ENCODE peak calls at places on chromosomes 2 and 18, in seven cellular contexts. R is RWPE1, L is astrocyte, I is breast epithelium, J is endothelial cell of umbilical vein, Q is IMR-90, K is fibroblast of mammary gland. B is an unnamed sample.

GRCh38 chr18:61892683-61893303 is at the start of gene RNF152:
- DNase-seq in R (peak), L (no peak), I (no peak), J (peak), Q (peak), K (no peak), B (peak)

GRCh38 chr2:6069354-6069753 is 377.2 kb downstream of the SOX11 start:
- DNase-seq in R (no peak), L (peak), I (no peak), J (no peak), Q (peak), K (no peak), B (no peak)

GRCh38 chr18:3792711-3793110 is 342.7 kb downstream of the TGIF1 start:
- DNase-seq in R (no peak), L (no peak), I (no peak), J (no peak), Q (no peak), K (no peak), B (no peak)

GRCh38 chr2:88707003-88707402 is 15.5 kb downstream of the RPIA start:
- DNase-seq in R (no peak), L (no peak), I (no peak), J (no peak), Q (no peak), K (no peak), B (no peak)

GRCh38 chr2:206983156-206983875 is 44.0 kb downstream of the CPO start:
- DNase-seq in R (no peak), L (no peak), I (no peak), J (no peak), Q (peak), K (peak), B (no peak)

GRCh38 chr18:60259052-60259681 is 113.4 kb downstream of the MC4R start:
- DNase-seq in R (no peak), L (peak), I (no peak), J (no peak), Q (peak), K (no peak), B (no peak)

GRCh38 chr2:132582360-132582759 is 87.6 kb downstream of the LYPD1 start:
- DNase-seq in R (no peak), L (peak), I (no peak), J (no peak), Q (peak), K (no peak), B (no peak)

GRCh38 chr2:101805146-101806088 is 107.9 kb downstream of the MAP4K4 start:
- DNase-seq in R (no peak), L (peak), I (no peak), J (no peak), Q (peak), K (peak), B (no peak)

GRCh38 chr2:43083278-43083677 is 143.1 kb downstream of the ZFP36L2 start:
- DNase-seq in R (no peak), L (no peak), I (peak), J (peak), Q (no peak), K (peak), B (no peak)

GRCh38 chr2:73907840-73908452 is 15.1 kb downstream of the ACTG2 start:
- DNase-seq in R (no peak), L (peak), I (no peak), J (no peak), Q (peak), K (peak), B (peak)

GRCh38 chr2:1140389-1141003 is 189.8 kb downstream of the SNTG2 start:
- DNase-seq in R (peak), L (no peak), I (no peak), J (no peak), Q (no peak), K (no peak), B (no peak)

GRCh38 chr18:38493991-38494559 is 928.5 kb upstream of the CELF4 start:
- DNase-seq in R (no peak), L (no peak), I (no peak), J (no peak), Q (no peak), K (no peak), B (no peak)

GRCh38 chr2:61534926-61535325 is 3.2 kb downstream of the XPO1 start:
- DNase-seq in R (no peak), L (no peak), I (no peak), J (peak), Q (peak), K (no peak), B (no peak)

GRCh38 chr18:8116346-8117007 is 492.8 kb upstream of the RAB12 start:
- DNase-seq in R (peak), L (peak), I (no peak), J (peak), Q (peak), K (peak), B (no peak)

GRCh38 chr18:78558948-78559347 is 420.7 kb upstream of the SALL3 start:
- DNase-seq in R (no peak), L (no peak), I (no peak), J (no peak), Q (no peak), K (no peak), B (no peak)

GRCh38 chr18:36511791-36512352 is 214.4 kb downstream of the FHOD3 start:
- DNase-seq in R (no peak), L (no peak), I (no peak), J (no peak), Q (no peak), K (peak), B (no peak)

GRCh38 chr18:34723143-34723542 is 13.0 kb downstream of the DTNA start:
- DNase-seq in R (no peak), L (no peak), I (no peak), J (no peak), Q (no peak), K (no peak), B (no peak)
- TF ChIP-seq CTCF in R (no peak), L (no peak), I (no peak), J (no peak), Q (no peak), K (peak), B (no peak)

GRCh38 chr2:157989227-157989626 is 112.4 kb upstream of the UPP2 start:
- DNase-seq in R (no peak), L (no peak), I (no peak), J (no peak), Q (no peak), K (no peak), B (no peak)
- TF ChIP-seq CTCF in R (no peak), L (no peak), I (no peak), J (no peak), Q (no peak), K (no peak), B (no peak)

GRCh38 chr2:96408631-96409542 is 73.3 kb downstream of the NCAPH start:
- DNase-seq in R (no peak), L (peak), I (peak), J (no peak), Q (peak), K (peak), B (no peak)

GRCh38 chr2:96404446-96405373 is 69.1 kb downstream of the NCAPH start:
- DNase-seq in R (no peak), L (no peak), I (peak), J (no peak), Q (no peak), K (no peak), B (no peak)

GRCh38 chr2:96409543-96410184 is 74.1 kb downstream of the NCAPH start:
- DNase-seq in R (no peak), L (peak), I (no peak), J (no peak), Q (no peak), K (no peak), B (no peak)

GRCh38 chr2:96407919-96408550 is 72.5 kb downstream of the NCAPH start:
- DNase-seq in R (no peak), L (no peak), I (no peak), J (no peak), Q (no peak), K (no peak), B (no peak)

GRCh38 chr2:96407041-96407918 is 71.7 kb downstream of the NCAPH start:
- DNase-seq in R (peak), L (peak), I (peak), J (peak), Q (peak), K (peak), B (no peak)
- TF ChIP-seq CTCF in R (peak), L (peak), I (peak), J (peak), Q (peak), K (peak), B (peak)

DNA sequence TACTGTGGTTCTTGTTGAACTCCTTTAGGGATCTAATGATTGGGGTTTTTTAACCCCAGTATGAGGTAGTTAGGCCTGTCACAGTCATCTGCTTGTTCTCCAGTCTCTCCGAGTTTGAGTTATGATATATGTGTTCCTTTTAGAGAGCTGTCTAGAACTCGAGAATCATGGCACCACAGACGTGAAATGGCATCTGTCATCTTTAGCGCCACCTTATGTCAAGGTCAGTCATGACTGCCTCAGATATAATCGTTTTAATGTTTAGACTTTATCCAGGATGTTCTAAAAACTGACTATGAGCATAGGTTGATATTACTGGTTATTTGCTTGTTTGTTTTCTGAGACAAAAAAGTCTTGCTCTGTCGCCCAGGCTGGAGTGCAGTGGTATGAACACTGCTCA is 112.2 kb downstream of the CEP192 start:
- DNase-seq in R (no peak), L (no peak), I (no peak), J (no peak), Q (no peak), K (peak), B (no peak)
- TF ChIP-seq CTCF in R (peak), L (no peak), I (no peak), J (no peak), Q (peak), K (peak), B (peak)

DNA sequence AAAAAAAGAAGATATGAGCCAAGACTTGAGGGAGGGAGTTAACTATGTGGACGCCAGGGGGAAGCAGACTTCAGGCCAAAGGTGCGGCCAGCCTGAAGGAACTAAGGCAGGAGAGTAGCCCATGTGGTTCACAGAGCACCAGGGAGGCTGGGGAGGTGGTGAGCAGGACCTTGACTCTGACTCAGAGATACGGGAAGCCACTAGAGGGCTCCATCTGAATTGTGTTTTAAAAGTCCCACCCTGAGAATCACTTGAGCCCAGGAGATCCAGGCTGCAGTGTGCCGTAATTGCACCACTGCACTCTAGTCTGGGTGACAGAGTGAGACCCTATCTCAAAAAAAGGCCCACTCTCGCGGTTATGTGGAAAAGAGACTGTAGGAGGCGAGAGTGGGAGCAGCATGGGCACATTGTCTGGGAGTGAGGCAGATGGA is 12.3 kb downstream of the CEP192 start:
- DNase-seq in R (peak), L (peak), I (no peak), J (peak), Q (peak), K (peak), B (no peak)
- TF ChIP-seq CTCF in R (peak), L (peak), I (no peak), J (peak), Q (peak), K (peak), B (peak)

DNA sequence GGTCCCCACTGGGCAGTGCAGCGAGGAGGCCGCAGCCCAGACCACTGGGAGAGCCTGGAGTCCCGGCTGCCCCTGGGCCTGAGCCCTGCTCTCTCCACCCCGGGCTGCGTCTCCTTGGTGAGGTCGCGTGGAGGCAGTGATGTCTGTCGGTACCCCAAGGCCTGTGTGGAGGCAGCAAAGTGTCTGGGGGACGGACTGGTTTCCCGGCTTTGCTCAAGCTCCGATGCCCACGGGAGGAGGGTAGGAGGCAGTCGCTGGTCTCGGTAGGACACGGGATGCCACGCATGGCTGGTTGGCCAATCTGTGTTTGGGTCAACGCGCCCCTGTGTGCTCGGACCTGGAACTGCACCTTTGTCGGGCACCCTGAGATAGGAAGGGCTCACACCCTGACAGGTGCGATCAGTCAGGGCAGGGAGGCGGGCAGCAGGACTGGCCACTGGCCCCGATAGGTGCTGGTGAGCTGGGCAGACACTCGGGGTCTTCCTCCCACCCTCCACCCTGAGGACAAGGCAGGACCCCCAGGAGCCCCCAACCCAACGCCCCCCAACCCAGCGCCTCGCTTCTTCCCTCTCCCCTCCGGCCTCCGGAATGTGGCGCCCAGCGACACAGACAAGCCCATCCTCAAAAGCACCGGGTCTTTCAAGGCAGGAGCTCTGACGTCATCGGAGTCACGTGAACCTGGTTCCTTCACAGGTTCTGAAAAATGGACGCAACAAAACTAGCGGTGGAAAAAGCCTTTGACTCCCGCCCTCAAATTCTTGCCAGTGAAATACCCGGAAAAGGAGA is 288.6 kb downstream of the NDUFA10 start:
- DNase-seq in R (no peak), L (no peak), I (no peak), J (no peak), Q (no peak), K (no peak), B (no peak)
- TF ChIP-seq CTCF in R (no peak), L (no peak), I (no peak), J (no peak), Q (no peak), K (no peak), B (no peak)

GRCh38 chr2:86372133-86372532 is 34.7 kb upstream of the REEP1 start:
- DNase-seq in R (no peak), L (no peak), I (no peak), J (no peak), Q (no peak), K (no peak), B (no peak)
- TF ChIP-seq CTCF in R (no peak), L (no peak), I (no peak), J (no peak), Q (no peak), K (no peak), B (no peak)

GRCh38 chr2:196073521-196073920 is 4.9 kb upstream of the DNAH7 start:
- DNase-seq in R (no peak), L (no peak), I (no peak), J (no peak), Q (no peak), K (peak), B (no peak)

GRCh38 chr2:196066794-196067382 is 1.7 kb downstream of the DNAH7 start:
- DNase-seq in R (peak), L (peak), I (no peak), J (peak), Q (peak), K (peak), B (no peak)

GRCh38 chr2:196063773-196064172 is 4.9 kb downstream of the DNAH7 start:
- DNase-seq in R (no peak), L (no peak), I (no peak), J (no peak), Q (no peak), K (no peak), B (no peak)

GRCh38 chr2:196068271-196069209 is at the start of gene DNAH7:
- DNase-seq in R (peak), L (peak), I (peak), J (peak), Q (peak), K (peak), B (peak)
- TF ChIP-seq CTCF in R (peak), L (peak), I (no peak), J (peak), Q (peak), K (peak), B (peak)

GRCh38 chr2:237565974-237566373 is 400 bp upstream of the PRLH start:
- DNase-seq in R (no peak), L (no peak), I (no peak), J (no peak), Q (no peak), K (no peak), B (no peak)
- TF ChIP-seq CTCF in R (no peak), L (no peak), I (no peak), J (no peak), Q (no peak), K (no peak), B (no peak)

B was measured in type B pancreatic cell.